ENCODE peak calls at places on chromosomes 16 and 17, in four cellular contexts. H, E, S and I are unnamed samples.

GRCh38 chr16:86566601-86566965 is at the start of gene FOXC2:
- DNase-seq in H (peak), E (no peak), S (peak), I (peak)

GRCh38 chr16:30948956-30949654 is at the start of gene ORAI3:
- DNase-seq in H (peak), E (no peak), S (peak), I (peak)

GRCh38 chr17:3602499-3602898 is 6.7 kb downstream of the TRPV1 start:
- DNase-seq in H (no peak), E (no peak), S (no peak), I (no peak)

GRCh38 chr17:7552621-7553051 is 3.8 kb downstream of the TNFSF12 start:
- DNase-seq in H (no peak), E (no peak), S (no peak), I (no peak)

GRCh38 chr17:75416006-75416405 is 10.5 kb upstream of the GRB2 start:
- DNase-seq in H (no peak), E (no peak), S (no peak), I (no peak)

GRCh38 chr16:49563666-49564065 is 190.1 kb downstream of the C16orf78 start:
- DNase-seq in H (no peak), E (no peak), S (no peak), I (no peak)

GRCh38 chr16:65429504-65430149 is 307.8 kb upstream of the CDH11 start:
- DNase-seq in H (no peak), E (no peak), S (no peak), I (no peak)

GRCh38 chr16:89031715-89032659 is 55.0 kb upstream of the CBFA2T3 start:
- DNase-seq in H (peak), E (peak), S (peak), I (peak)

GRCh38 chr17:51164911-51165679 is 1.1 kb upstream of the NME2 start:
- DNase-seq in H (no peak), E (no peak), S (no peak), I (no peak)

GRCh38 chr17:3647769-3648540 is 11.4 kb downstream of the CTNS start:
- DNase-seq in H (peak), E (no peak), S (peak), I (no peak)

GRCh38 chr16:57500578-57501111 is 14.4 kb upstream of the DOK4 start:
- DNase-seq in H (peak), E (no peak), S (no peak), I (peak)

GRCh38 chr16:1998852-1999801 is 9.4 kb downstream of the SYNGR3 start:
- DNase-seq in H (no peak), E (no peak), S (no peak), I (no peak)

GRCh38 chr17:41567317-41567716 is 4.5 kb downstream of the KRT9 start:
- DNase-seq in H (no peak), E (no peak), S (no peak), I (no peak)

GRCh38 chr17:4833941-4834501 is 881 bp downstream of the MINK1 start:
- DNase-seq in H (no peak), E (no peak), S (peak), I (peak)

GRCh38 chr17:62882878-62883277 is 74.8 kb upstream of the MARCHF10 start:
- DNase-seq in H (no peak), E (no peak), S (no peak), I (no peak)

GRCh38 chr17:46859996-46860395 is 8.6 kb downstream of the WNT9B start:
- DNase-seq in H (no peak), E (no peak), S (no peak), I (no peak)

GRCh38 chr17:12522336-12522735 is 143.4 kb upstream of the MYOCD start:
- DNase-seq in H (no peak), E (no peak), S (no peak), I (no peak)

GRCh38 chr16:4358831-4359561 is 7.9 kb upstream of the PAM16 start:
- DNase-seq in H (peak), E (peak), S (peak), I (no peak)

GRCh38 chr16:49650603-49651002 is 205.3 kb downstream of the ZNF423 start:
- DNase-seq in H (no peak), E (no peak), S (no peak), I (no peak)

GRCh38 chr16:89473791-89474414 is 16.5 kb downstream of the ANKRD11 start:
- DNase-seq in H (peak), E (no peak), S (no peak), I (no peak)

GRCh38 chr17:14361470-14361869 is 60.6 kb downstream of the HS3ST3B1 start:
- DNase-seq in H (no peak), E (no peak), S (no peak), I (no peak)

GRCh38 chr17:46002311-46002972 is 3.4 kb downstream of the STH start:
- DNase-seq in H (peak), E (peak), S (peak), I (no peak)

GRCh38 chr17:37710344-37710886 is 34.4 kb downstream of the HNF1B start:
- DNase-seq in H (no peak), E (no peak), S (peak), I (no peak)

GRCh38 chr16:25052530-25052929 is 37.4 kb upstream of the ARHGAP17 start:
- DNase-seq in H (no peak), E (no peak), S (no peak), I (no peak)

GRCh38 chr17:33560165-33560564 is 267.1 kb upstream of the ASIC2 start:
- DNase-seq in H (no peak), E (no peak), S (no peak), I (no peak)

GRCh38 chr16:86362155-86362849 is 148.0 kb upstream of the FOXF1 start:
- DNase-seq in H (no peak), E (no peak), S (no peak), I (no peak)

GRCh38 chr17:43528988-43529814 is 16.9 kb downstream of the ETV4 start:
- DNase-seq in H (no peak), E (no peak), S (no peak), I (no peak)

GRCh38 chr17:80698297-80698696 is 153.7 kb downstream of the RPTOR start:
- DNase-seq in H (no peak), E (no peak), S (no peak), I (no peak)

GRCh38 chr17:82887255-82888164 is 47.7 kb upstream of the ZNF750 start:
- DNase-seq in H (no peak), E (no peak), S (no peak), I (no peak)
- H3K27ac ChIP-seq in H (peak), E (no peak), S (no peak), I (no peak)

GRCh38 chr17:35376245-35376644 is 2.8 kb upstream of the SLFN11 start:
- DNase-seq in H (no peak), E (no peak), S (no peak), I (no peak)
- H3K4me3 ChIP-seq in H (no peak), E (no peak), S (no peak), I (peak)

GRCh38 chr16:600781-601180 is 10.9 kb downstream of the RAB40C start:
- DNase-seq in H (no peak), E (no peak), S (no peak), I (no peak)
- TF ChIP-seq CTCF in H (no peak), E (no peak), S (no peak), I (no peak)

DNA sequence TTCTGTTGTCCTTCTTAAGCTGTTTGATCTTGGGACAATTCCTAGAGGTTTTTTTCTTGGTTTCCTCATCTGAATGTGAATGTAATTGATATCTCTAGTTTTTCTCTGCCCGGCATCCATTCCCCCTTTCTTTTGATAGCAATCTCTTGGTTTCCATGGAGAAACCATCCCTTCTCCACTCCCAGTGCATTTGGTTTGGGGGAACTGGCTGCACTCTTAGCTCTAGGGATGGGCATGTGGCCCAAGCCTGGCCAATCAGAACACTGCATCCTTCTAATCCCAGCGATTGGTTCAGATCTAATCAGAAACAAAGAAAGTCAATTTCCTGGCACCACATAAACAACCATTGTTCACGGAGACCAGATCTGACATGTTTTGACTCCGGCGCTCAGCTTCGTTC is 45.1 kb downstream of the IRX3 start:
- DNase-seq in H (no peak), E (no peak), S (no peak), I (no peak)
- H3K27ac ChIP-seq in H (no peak), E (no peak), S (no peak), I (no peak)

GRCh38 chr17:1593630-1593931 is 31.0 kb upstream of the PITPNA start:
- DNase-seq in H (no peak), E (no peak), S (no peak), I (no peak)
- H3K4me3 ChIP-seq in H (no peak), E (no peak), S (no peak), I (no peak)

DNA sequence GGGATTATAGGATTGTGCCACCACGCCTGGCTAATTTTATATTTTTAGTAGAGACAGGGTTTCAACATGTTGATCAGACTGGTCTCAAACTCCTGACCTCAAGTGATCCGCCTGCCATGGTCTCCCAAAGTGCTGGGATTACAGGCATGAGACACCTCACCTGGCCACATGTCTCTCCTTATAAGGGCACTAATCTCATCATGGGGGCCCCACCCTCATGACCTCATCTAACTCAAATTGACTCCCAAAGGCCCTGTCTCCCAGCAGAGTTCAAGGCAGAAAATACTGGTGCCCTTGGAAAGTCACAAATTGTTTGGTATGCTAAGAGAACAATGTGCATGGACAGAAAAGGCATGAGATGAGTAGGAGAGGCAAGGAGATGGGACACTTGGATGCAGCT is 49.3 kb upstream of the GRIN2A start:
- DNase-seq in H (no peak), E (no peak), S (no peak), I (no peak)
- TF ChIP-seq CTCF in H (no peak), E (no peak), S (no peak), I (no peak)

GRCh38 chr16:56362706-56363105 is 62.6 kb downstream of the AMFR start:
- DNase-seq in H (no peak), E (no peak), S (no peak), I (peak)
- H3K27ac ChIP-seq in H (no peak), E (no peak), S (no peak), I (no peak)